ENCODE peak calls at places on chromosomes 16 and 17, in six cellular contexts. I is tibial nerve, M is breast epithelium, W is A549, R is body of pancreas, O is ovary. K is an unnamed sample.

GRCh38 chr17:49049265-49049664 is 52.1 kb downstream of the IGF2BP1 start:
- DNase-seq in I (no peak), M (no peak), W (no peak), R (no peak), O (no peak), K (no peak)

GRCh38 chr17:57999496-58000017 is 7.5 kb downstream of the SRSF1 start:
- DNase-seq in I (no peak), M (no peak), W (peak; percentile 53), R (no peak), O (no peak), K (no peak)

GRCh38 chr16:3671424-3671823 is 16.9 kb downstream of the DNASE1 start:
- DNase-seq in I (no peak), M (no peak), W (no peak), R (no peak), O (no peak), K (no peak)

GRCh38 chr16:30482366-30482765 is 9.8 kb downstream of the ITGAL start:
- DNase-seq in I (no peak), M (no peak), W (peak; percentile 28), R (no peak), O (no peak), K (no peak)

GRCh38 chr16:49462356-49462988 is 88.9 kb downstream of the C16orf78 start:
- DNase-seq in I (no peak), M (no peak), W (no peak), R (no peak), O (peak; percentile 5), K (no peak)

GRCh38 chr17:81701288-81702071 is 1.7 kb upstream of the MRPL12 start:
- DNase-seq in I (no peak), M (no peak), W (no peak), R (no peak), O (no peak), K (no peak)

GRCh38 chr17:47781397-47781796 is 40.2 kb downstream of the OSBPL7 start:
- DNase-seq in I (no peak), M (no peak), W (no peak), R (no peak), O (no peak), K (no peak)

GRCh38 chr16:86038923-86039310 is 140.0 kb downstream of the IRF8 start:
- DNase-seq in I (no peak), M (no peak), W (no peak), R (peak; percentile 8), O (no peak), K (no peak)

GRCh38 chr17:2949469-2950044 is 113.8 kb downstream of the OR1D5 start:
- DNase-seq in I (no peak), M (no peak), W (peak; percentile 87), R (peak; percentile 89), O (no peak), K (no peak)

GRCh38 chr16:22300427-22301071 is 3.3 kb downstream of the POLR3E start:
- DNase-seq in I (no peak), M (no peak), W (peak; percentile 76), R (peak; percentile 80), O (no peak), K (no peak)

GRCh38 chr17:80529104-80529903 is 15.3 kb upstream of the RPTOR start:
- DNase-seq in I (no peak), M (no peak), W (no peak), R (no peak), O (no peak), K (no peak)

GRCh38 chr16:2035431-2036199 is 8.9 kb downstream of the NHERF2 start:
- DNase-seq in I (peak; percentile 78), M (peak; percentile 65), W (no peak), R (peak; percentile 65), O (peak; percentile 78), K (no peak)

GRCh38 chr17:48149174-48150106 is 41.9 kb downstream of the SNX11 start:
- DNase-seq in I (no peak), M (no peak), W (no peak), R (no peak), O (no peak), K (no peak)

GRCh38 chr16:81657224-81657623 is 121.9 kb upstream of the PLCG2 start:
- DNase-seq in I (no peak), M (no peak), W (no peak), R (no peak), O (no peak), K (no peak)
- H3K4me1 ChIP-seq in I (peaks cover 25% of the 10 kb centered on the region), M (no peaks in the 10 kb centered on the region), W (peaks cover 24% of the 10 kb centered on the region), R (peaks cover 9% of the 10 kb centered on the region), O (peaks cover 25% of the 10 kb centered on the region), K (peaks cover 15% of the 10 kb centered on the region)

GRCh38 chr17:76716834-76717205 is 6.1 kb upstream of the MXRA7 start:
- DNase-seq in I (peak; percentile 8), M (no peak), W (no peak), R (no peak), O (no peak), K (no peak)
- TF ChIP-seq POLR2A in I (no peak), M (no peak), W (no peak), R (no peak), O (no peak), K (no peak)

GRCh38 chr17:62987136-62987535 is 21.1 kb downstream of the TANC2 start:
- DNase-seq in I (no peak), M (no peak), W (no peak), R (no peak), O (no peak), K (no peak)
- TF ChIP-seq CTCF in I (no peak), M (no peak), W (peak; percentile 17), R (no peak), O (no peak), K (no peak)

GRCh38 chr17:20271016-20271610 is 196.2 kb downstream of the LGALS9B start:
- DNase-seq in I (no peak), M (no peak), W (no peak), R (no peak), O (no peak), K (no peak)
- H3K4me1 ChIP-seq in I (peaks cover 11% of the 10 kb centered on the region), M (no peaks in the 10 kb centered on the region), W (peaks cover 9% of the 10 kb centered on the region), R (no peaks in the 10 kb centered on the region), O (peaks cover 16% of the 10 kb centered on the region), K (no peaks in the 10 kb centered on the region)

GRCh38 chr16:66212426-66212825 is 154.1 kb upstream of the CDH5 start:
- DNase-seq in I (no peak), M (no peak), W (no peak), R (no peak), O (no peak), K (peak; percentile 26)
- TF ChIP-seq POLR2A in I (no peak), M (no peak), W (no peak), R (no peak), O (no peak), K (no peak)

DNA sequence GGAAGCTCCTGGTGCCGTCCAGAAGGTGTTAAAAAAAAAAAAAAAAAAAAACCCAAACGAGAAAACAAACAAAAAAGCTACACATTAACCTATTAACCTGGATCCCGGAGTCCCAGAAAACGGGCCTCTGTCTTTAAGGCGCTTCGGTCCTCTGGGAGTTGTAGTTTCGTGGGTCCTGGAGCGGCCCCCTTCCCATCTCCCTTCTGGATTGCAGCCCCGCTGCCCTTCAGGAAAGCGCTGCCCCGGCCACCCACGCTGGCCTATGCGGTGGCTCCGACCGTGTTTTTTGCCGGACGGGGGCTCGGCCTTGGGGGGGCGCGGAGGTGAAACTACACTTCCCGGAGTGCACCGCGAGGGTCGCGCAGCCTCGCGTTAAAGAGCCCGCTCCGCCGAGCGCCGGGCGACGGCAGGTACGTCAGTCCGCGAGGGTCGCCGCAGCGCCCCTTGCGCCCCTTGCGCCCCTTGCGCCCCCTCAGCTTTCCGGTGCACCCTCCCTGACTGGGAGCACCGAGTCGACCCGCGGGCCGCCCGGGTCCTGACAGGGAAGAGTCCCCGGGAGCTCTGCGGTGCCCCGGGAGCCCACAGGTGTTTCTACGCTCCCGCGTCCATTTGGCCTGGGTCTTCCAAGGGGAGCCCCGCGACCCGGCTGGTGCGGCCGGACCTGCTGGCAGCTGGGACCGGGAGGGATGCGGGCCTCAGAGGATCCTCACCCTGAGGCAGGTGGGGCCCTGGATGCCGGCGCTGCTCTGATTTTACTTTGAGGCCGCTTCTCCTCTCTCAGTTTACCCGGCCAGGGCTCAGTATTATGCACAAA is at the start of gene FCSK:
- DNase-seq in I (no peak), M (no peak), W (peak; percentile 94), R (peak; percentile 78), O (peak; percentile 67), K (no peak)
- TF ChIP-seq CTCF in I (peak; percentile 53), M (no peak), W (peak; percentile 13), R (no peak), O (peak; percentile 13), K (no peak)

GRCh38 chr16:57531253-57531575 is 5.2 kb downstream of the CCDC102A start:
- DNase-seq in I (no peak), M (no peak), W (no peak), R (no peak), O (peak; percentile 13), K (no peak)

GRCh38 chr16:57533366-57533617 is 3.1 kb downstream of the CCDC102A start:
- DNase-seq in I (no peak), M (no peak), W (no peak), R (no peak), O (no peak), K (no peak)

GRCh38 chr16:57532251-57532625 is 4.1 kb downstream of the CCDC102A start:
- DNase-seq in I (no peak), M (no peak), W (no peak), R (no peak), O (no peak), K (no peak)

GRCh38 chr16:57530531-57531252 is 5.7 kb downstream of the CCDC102A start:
- DNase-seq in I (no peak), M (no peak), W (no peak), R (no peak), O (peak; percentile 11), K (no peak)

DNA sequence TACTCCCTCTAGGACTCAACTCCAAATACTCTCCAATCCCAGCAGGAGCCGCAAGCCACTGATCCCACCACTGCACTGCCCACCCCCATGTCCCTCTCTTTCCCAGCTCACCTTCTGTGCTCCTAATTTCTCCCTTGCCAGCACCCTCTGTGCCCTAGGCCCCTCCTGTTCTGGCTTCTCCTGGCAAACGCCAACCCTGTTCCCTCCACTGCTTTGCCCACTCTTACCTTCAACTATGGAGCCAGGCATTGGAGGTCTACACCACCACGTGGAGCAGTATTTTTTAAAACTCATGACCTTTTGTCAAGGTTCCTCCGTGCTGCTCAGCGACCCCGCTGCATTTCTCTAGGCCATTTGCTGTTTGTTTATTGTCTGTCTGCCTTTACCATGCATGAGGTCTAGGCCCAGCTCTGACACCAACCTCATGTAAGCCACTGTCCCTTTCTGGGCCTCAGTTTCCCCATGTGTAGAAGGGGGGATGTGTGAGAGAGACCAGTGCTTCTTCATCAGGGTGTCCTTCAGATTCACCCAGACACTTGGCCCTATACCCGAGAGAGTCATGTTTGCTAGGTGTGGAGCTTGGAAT is 4.6 kb downstream of the CCDC102A start:
- DNase-seq in I (no peak), M (no peak), W (no peak), R (no peak), O (no peak), K (no peak)
- H3K4me1 ChIP-seq in I (peaks cover 66% of the 10 kb centered on the region), M (peaks cover 23% of the 10 kb centered on the region), W (peaks cover 60% of the 10 kb centered on the region), R (peaks cover 15% of the 10 kb centered on the region), O (peaks cover 9% of the 10 kb centered on the region), K (peaks cover 70% of the 10 kb centered on the region)

GRCh38 chr16:28001184-28001583 is 62.3 kb downstream of the GSG1L start:
- DNase-seq in I (no peak), M (no peak), W (no peak), R (no peak), O (no peak), K (no peak)
- TF ChIP-seq POLR2A in I (no peak), M (no peak), W (no peak), R (no peak), O (no peak), K (no peak)